ENCODE peak calls at places on chromosomes 7 and 10, in five cellular contexts. B is HepG2, M is K562, A is GM12878, W is H1. C is an unnamed sample.

GRCh38 chr10:77084431-77085144 is 553.0 kb downstream of the KCNMA1 start:
- DNase-seq in B (no peak), M (no peak), A (no peak), W (no peak), C (no peak)

GRCh38 chr10:79137826-79138225 is 69.1 kb downstream of the ZMIZ1 start:
- DNase-seq in B (no peak), M (no peak), A (peak), W (no peak), C (no peak)

GRCh38 chr10:10667466-10667865 is 350.2 kb upstream of the CELF2 start:
- DNase-seq in B (no peak), M (no peak), A (no peak), W (no peak), C (no peak)

GRCh38 chr7:157495177-157495553 is 158.4 kb downstream of the DNAJB6 start:
- DNase-seq in B (no peak), M (no peak), A (no peak), W (no peak), C (no peak)

GRCh38 chr7:97167749-97168148 is 50.3 kb downstream of the SDHAF3 start:
- DNase-seq in B (peak), M (no peak), A (no peak), W (no peak), C (no peak)

GRCh38 chr10:97780991-97781540 is 9.3 kb upstream of the SFRP5 start:
- DNase-seq in B (no peak), M (no peak), A (no peak), W (no peak), C (no peak)

GRCh38 chr7:145123502-145123901 is 287.6 kb upstream of the TPK1 start:
- DNase-seq in B (no peak), M (no peak), A (no peak), W (no peak), C (no peak)

GRCh38 chr7:97218767-97219166 is 101.3 kb downstream of the SDHAF3 start:
- DNase-seq in B (no peak), M (no peak), A (no peak), W (no peak), C (no peak)

GRCh38 chr7:74066626-74067025 is 17.0 kb upstream of the LIMK1 start:
- DNase-seq in B (no peak), M (no peak), A (no peak), W (no peak), C (no peak)

GRCh38 chr10:6473901-6474370 is 106.1 kb downstream of the PRKCQ start:
- DNase-seq in B (no peak), M (no peak), A (peak), W (no peak), C (no peak)

GRCh38 chr10:101839421-101840063 is 4.1 kb downstream of the KCNIP2 start:
- DNase-seq in B (no peak), M (peak), A (no peak), W (peak), C (peak)

GRCh38 chr7:130814753-130815152 is 80.7 kb upstream of the KLF14 start:
- DNase-seq in B (no peak), M (no peak), A (no peak), W (no peak), C (no peak)

GRCh38 chr7:32659853-32660252 is 164.6 kb downstream of the AVL9 start:
- DNase-seq in B (no peak), M (no peak), A (no peak), W (no peak), C (no peak)

GRCh38 chr10:31261502-31262311 is 57.3 kb upstream of the ZEB1 start:
- DNase-seq in B (no peak), M (no peak), A (no peak), W (no peak), C (no peak)

GRCh38 chr10:5147981-5148677 is 36.8 kb downstream of the AKR1C8 start:
- DNase-seq in B (peak), M (no peak), A (no peak), W (no peak), C (no peak)

GRCh38 chr7:3087243-3087642 is 43.6 kb upstream of the CARD11 start:
- DNase-seq in B (no peak), M (no peak), A (no peak), W (no peak), C (no peak)

GRCh38 chr10:77844713-77845454 is 81.7 kb downstream of the DLG5 start:
- DNase-seq in B (no peak), M (no peak), A (no peak), W (no peak), C (no peak)

GRCh38 chr7:96962221-96962620 is 43.1 kb upstream of the DLX6 start:
- DNase-seq in B (no peak), M (no peak), A (no peak), W (no peak), C (no peak)

GRCh38 chr7:144709066-144709465 is 126.8 kb downstream of the TPK1 start:
- DNase-seq in B (no peak), M (no peak), A (no peak), W (no peak), C (no peak)

GRCh38 chr10:132443605-132443997 is 46.6 kb downstream of the PWWP2B start:
- DNase-seq in B (no peak), M (peak), A (no peak), W (no peak), C (no peak)

GRCh38 chr10:73979428-73980407 is 18.2 kb upstream of the VCL start:
- DNase-seq in B (no peak), M (no peak), A (no peak), W (no peak), C (no peak)

GRCh38 chr7:16244469-16244868 is 176.9 kb downstream of the CRPPA start:
- DNase-seq in B (no peak), M (no peak), A (no peak), W (no peak), C (no peak)

GRCh38 chr7:17369686-17370426 is 71.4 kb downstream of the AHR start:
- DNase-seq in B (peak), M (no peak), A (no peak), W (no peak), C (no peak)

GRCh38 chr10:93064874-93065660 is 4.5 kb downstream of the CYP26C1 start:
- DNase-seq in B (no peak), M (no peak), A (no peak), W (no peak), C (no peak)

GRCh38 chr7:23333671-23334246 is 34.6 kb downstream of the MALSU1 start:
- DNase-seq in B (no peak), M (no peak), A (no peak), W (no peak), C (no peak)

GRCh38 chr7:34539003-34539402 is 119.0 kb upstream of the NPSR1 start:
- DNase-seq in B (no peak), M (no peak), A (no peak), W (no peak), C (no peak)

GRCh38 chr10:77899080-77899477 is 27.5 kb downstream of the DLG5 start:
- DNase-seq in B (no peak), M (no peak), A (no peak), W (no peak), C (no peak)

GRCh38 chr7:84261509-84261908 is 66.9 kb upstream of the SEMA3A start:
- DNase-seq in B (no peak), M (no peak), A (no peak), W (no peak), C (no peak)

GRCh38 chr7:55005241-55005836 is 13.5 kb upstream of the EGFR start:
- DNase-seq in B (no peak), M (no peak), A (no peak), W (no peak), C (no peak)

GRCh38 chr7:86643478-86644281 is at the start of gene GRM3:
- DNase-seq in B (no peak), M (no peak), A (no peak), W (peak), C (peak)

GRCh38 chr10:63630928-63631685 is 109.9 kb downstream of the REEP3 start:
- DNase-seq in B (no peak), M (no peak), A (no peak), W (no peak), C (no peak)

DNA sequence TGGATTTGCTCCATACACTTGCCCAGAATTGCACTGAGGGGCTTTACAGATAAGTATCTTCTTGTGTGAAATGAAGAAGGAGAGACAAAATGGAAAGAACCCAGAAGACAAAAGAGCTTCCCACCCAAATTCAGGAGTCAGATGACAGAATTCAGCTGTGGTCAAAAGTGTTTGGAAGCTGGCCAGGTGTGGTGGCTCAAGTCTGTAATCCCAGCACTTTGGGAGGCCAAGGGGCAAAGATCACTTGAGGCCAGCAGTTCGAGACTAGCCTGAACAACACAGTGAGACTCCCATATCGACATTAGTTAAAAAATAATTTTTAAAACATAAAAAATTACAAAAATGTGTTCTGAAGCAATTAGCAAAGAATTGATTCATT is 27.1 kb downstream of the DUSP5 start:
- DNase-seq in B (no peak), M (no peak), A (no peak), W (no peak), C (no peak)
- TF ChIP-seq ATF2 in B (no peak), M (no peak), A (no peak), W (no peak), C (no peak)

GRCh38 chr7:142319970-142320369 is 62.1 kb upstream of the PRSS58 start:
- DNase-seq in B (no peak), M (peak), A (no peak), W (no peak), C (peak)
- TF ChIP-seq ATF2 in B (no peak), M (no peak), A (no peak), W (no peak), C (no peak)

GRCh38 chr10:42974693-42975002 is 102.2 kb upstream of the RET start:
- DNase-seq in B (no peak), M (no peak), A (no peak), W (no peak), C (no peak)

GRCh38 chr10:42975005-42975493 is 101.8 kb upstream of the RET start:
- DNase-seq in B (no peak), M (no peak), A (no peak), W (no peak), C (peak)

GRCh38 chr10:42977032-42977416 is 99.8 kb upstream of the RET start:
- DNase-seq in B (no peak), M (no peak), A (no peak), W (no peak), C (no peak)

GRCh38 chr10:42975558-42976352 is 101.1 kb upstream of the RET start:
- DNase-seq in B (peak), M (peak), A (no peak), W (no peak), C (peak)

GRCh38 chr10:42976353-42977031 is 100.4 kb upstream of the RET start:
- DNase-seq in B (no peak), M (no peak), A (no peak), W (no peak), C (no peak)
- TF ChIP-seq ATF2 in B (no peak), M (no peak), A (no peak), W (no peak), C (no peak)

GRCh38 chr7:13981070-13981469 is 8.4 kb downstream of the ETV1 start:
- DNase-seq in B (no peak), M (peak), A (no peak), W (no peak), C (no peak)
- TF ChIP-seq ATF2 in B (no peak), M (no peak), A (no peak), W (no peak), C (no peak)

GRCh38 chr10:60446855-60447254 is 57.2 kb upstream of the ANK3 start:
- DNase-seq in B (no peak), M (no peak), A (no peak), W (no peak), C (no peak)

GRCh38 chr10:60444494-60445064 is 54.9 kb upstream of the ANK3 start:
- DNase-seq in B (peak), M (no peak), A (no peak), W (no peak), C (no peak)

GRCh38 chr10:60446070-60446833 is 56.6 kb upstream of the ANK3 start:
- DNase-seq in B (no peak), M (no peak), A (no peak), W (no peak), C (no peak)

GRCh38 chr10:60441515-60441914 is 51.8 kb upstream of the ANK3 start:
- DNase-seq in B (peak), M (no peak), A (no peak), W (no peak), C (no peak)
- TF ChIP-seq ATF2 in B (no peak), M (no peak), A (no peak), W (no peak), C (no peak)

GRCh38 chr10:115084434-115084833 is 8.7 kb upstream of the ATRNL1 start:
- DNase-seq in B (no peak), M (no peak), A (no peak), W (no peak), C (no peak)

DNA sequence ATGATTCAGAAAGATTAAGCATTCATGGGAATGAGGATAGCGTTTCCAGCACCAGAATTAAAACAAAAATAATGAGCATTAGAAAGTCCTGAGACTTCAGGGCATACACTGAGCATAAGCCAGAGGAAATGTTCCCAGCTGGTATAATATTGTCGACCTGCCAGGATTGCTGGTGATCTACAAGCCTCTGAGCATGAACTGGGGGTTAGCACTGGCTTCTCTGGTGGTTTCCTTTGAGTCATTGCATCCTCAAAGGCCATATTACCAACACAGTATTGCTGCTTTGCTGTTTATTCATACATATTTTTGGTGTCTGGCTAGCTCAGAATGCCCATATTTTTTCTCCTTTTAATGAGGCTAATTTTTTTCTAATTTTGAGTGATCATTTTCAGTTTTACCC is 10.6 kb upstream of the ATRNL1 start:
- DNase-seq in B (no peak), M (no peak), A (no peak), W (no peak), C (no peak)
- TF ChIP-seq ATF2 in B (no peak), M (no peak), A (no peak), W (no peak), C (no peak)

DNA sequence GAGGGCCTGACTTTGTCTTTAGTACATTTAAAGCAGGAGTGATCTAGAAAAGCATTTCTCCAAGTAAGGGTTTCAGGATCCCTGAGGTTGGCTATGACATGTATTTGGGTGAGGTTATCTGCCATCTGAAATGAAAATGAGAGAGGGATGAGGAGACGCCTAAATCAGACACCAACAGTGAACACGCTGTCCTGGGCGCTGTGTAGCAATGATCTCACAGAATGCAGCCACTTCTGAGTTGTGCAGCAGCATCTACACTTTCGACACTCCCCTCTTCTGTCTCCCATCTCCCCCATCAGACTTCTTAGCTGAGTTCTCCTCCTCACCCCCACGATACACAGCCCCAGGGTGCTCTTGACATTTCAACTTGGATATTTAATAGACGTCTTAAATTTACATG is 95.4 kb downstream of the SVIL start:
- DNase-seq in B (no peak), M (no peak), A (no peak), W (no peak), C (no peak)
- TF ChIP-seq ATF2 in B (no peak), M (no peak), A (no peak), W (no peak), C (no peak)